ENCODE peak calls at places on chromosome 19, in six cellular contexts. Y, O, Q, G, D and V are unnamed samples.

GRCh38 chr19:46722421-46723022 is 5.6 kb upstream of the PRKD2 start:
- DNase-seq in Y (no peak), O (no peak), Q (no peak), G (no peak), D (no peak), V (no peak)

GRCh38 chr19:13146763-13147563 is 3.2 kb downstream of the STX10 start:
- DNase-seq in Y (no peak), O (peak), Q (no peak), G (peak), D (peak), V (no peak)

GRCh38 chr19:38657633-38658222 is 10.3 kb downstream of the ACTN4 start:
- DNase-seq in Y (no peak), O (no peak), Q (peak), G (no peak), D (peak), V (peak)

GRCh38 chr19:41431426-41432386 is 4.5 kb upstream of the B3GNT8 start:
- DNase-seq in Y (peak), O (no peak), Q (no peak), G (no peak), D (no peak), V (no peak)

GRCh38 chr19:4678881-4679379 is 8.8 kb upstream of the MYDGF start:
- DNase-seq in Y (no peak), O (no peak), Q (no peak), G (no peak), D (no peak), V (no peak)

GRCh38 chr19:58519087-58519354 is 589 bp downstream of the ZBTB45 start:
- DNase-seq in Y (peak), O (peak), Q (peak), G (no peak), D (peak), V (no peak)

GRCh38 chr19:49767967-49768581 is 1.3 kb downstream of the AP2A1 start:
- DNase-seq in Y (no peak), O (no peak), Q (no peak), G (no peak), D (no peak), V (no peak)

GRCh38 chr19:52190679-52191293 is 934 bp downstream of the PPP2R1A start:
- DNase-seq in Y (peak), O (peak), Q (no peak), G (no peak), D (peak), V (no peak)

GRCh38 chr19:15666883-15667282 is 6.0 kb upstream of the CYP4F12 start:
- DNase-seq in Y (no peak), O (peak), Q (no peak), G (no peak), D (no peak), V (no peak)

GRCh38 chr19:57165846-57166245 is 1.4 kb downstream of the DUXA start:
- DNase-seq in Y (no peak), O (no peak), Q (no peak), G (no peak), D (no peak), V (no peak)

GRCh38 chr19:51514866-51515481 is 13.4 kb upstream of the SIGLEC12 start:
- DNase-seq in Y (no peak), O (no peak), Q (peak), G (no peak), D (no peak), V (peak)

GRCh38 chr19:2453431-2454025 is 3.2 kb downstream of the LMNB2 start:
- DNase-seq in Y (no peak), O (no peak), Q (no peak), G (no peak), D (no peak), V (no peak)

GRCh38 chr19:6056801-6057650 is 53.3 kb downstream of the RFX2 start:
- DNase-seq in Y (peak), O (peak), Q (peak), G (peak), D (peak), V (peak)

GRCh38 chr19:52170863-52171320 is 529 bp downstream of the ZNF836 start:
- DNase-seq in Y (peak), O (no peak), Q (no peak), G (no peak), D (no peak), V (no peak)

GRCh38 chr19:57363734-57364181 is 407 bp downstream of the TRAPPC2B start:
- DNase-seq in Y (no peak), O (no peak), Q (peak), G (no peak), D (no peak), V (no peak)

DNA sequence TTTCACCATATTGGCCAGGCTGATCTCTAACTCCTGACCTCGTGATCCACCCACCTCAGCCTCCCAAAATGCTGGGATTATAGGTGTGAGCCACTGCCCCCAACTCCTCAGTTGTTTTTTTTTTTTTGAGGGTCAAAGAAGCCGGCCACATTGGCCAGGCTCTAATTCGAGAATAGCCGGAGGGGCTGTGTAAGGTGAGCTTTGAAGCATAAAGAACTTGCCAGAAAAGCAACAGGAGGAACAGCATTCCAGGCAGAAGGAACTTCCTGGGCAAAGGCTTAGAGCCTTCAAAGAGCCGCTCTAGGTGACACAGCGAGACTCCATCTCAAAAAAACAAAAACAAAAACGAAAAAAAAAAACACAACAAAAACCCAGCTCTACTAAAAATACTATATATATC is 1.2 kb upstream of the BABAM1 start:
- DNase-seq in Y (no peak), O (no peak), Q (no peak), G (no peak), D (no peak), V (no peak)
- H3K27ac ChIP-seq in Y (no peak), O (peak), Q (peak), G (no peak), D (peak), V (no peak)

DNA sequence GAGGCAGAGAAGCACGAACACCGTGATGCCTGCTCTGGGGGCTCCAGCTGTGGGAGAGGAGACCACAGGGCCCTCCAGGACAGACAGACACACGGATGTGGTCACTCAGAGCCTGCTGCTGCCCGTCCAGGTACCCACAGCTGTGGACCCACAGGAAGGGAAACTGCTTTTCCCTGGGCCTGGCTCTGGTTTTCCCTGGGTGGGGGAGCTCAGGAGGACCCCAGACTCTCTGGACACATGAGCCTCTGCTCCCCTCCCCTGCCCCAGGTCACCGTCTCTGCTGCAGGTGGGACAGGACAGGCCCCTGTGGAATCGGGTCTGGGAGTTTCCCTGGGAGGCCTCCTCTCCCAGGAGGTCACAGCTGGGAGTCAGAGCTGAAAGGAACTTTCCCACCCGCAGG is 7.3 kb downstream of the LILRA4 start:
- DNase-seq in Y (no peak), O (no peak), Q (no peak), G (no peak), D (no peak), V (no peak)
- H3K27ac ChIP-seq in Y (no peak), O (no peak), Q (no peak), G (no peak), D (no peak), V (no peak)

DNA sequence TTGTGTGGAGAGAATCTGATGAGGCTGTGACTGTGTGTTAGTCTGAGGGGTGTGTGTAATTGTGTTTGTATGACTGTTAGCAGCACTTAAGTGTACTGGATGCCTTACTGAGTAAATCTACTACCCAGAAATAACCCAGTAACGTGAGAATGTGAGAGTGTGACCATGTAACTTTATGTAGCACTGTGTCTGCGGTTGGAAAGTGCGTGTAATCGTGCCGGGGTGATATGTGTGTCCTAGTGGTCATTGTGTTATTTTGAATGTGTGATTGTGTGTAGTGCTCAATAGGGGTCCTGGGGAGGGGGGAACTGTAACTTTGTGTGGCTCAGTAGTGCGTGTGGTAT is 550 bp downstream of the ZNF383 start:
- DNase-seq in Y (no peak), O (no peak), Q (no peak), G (no peak), D (no peak), V (no peak)
- H3K27ac ChIP-seq in Y (peak), O (peak), Q (peak), G (peak), D (no peak), V (peak)

GRCh38 chr19:42514449-42514848 is 13.8 kb downstream of the CEACAM1 start:
- DNase-seq in Y (no peak), O (no peak), Q (no peak), G (no peak), D (no peak), V (no peak)

GRCh38 chr19:42512743-42513304 is 15.5 kb downstream of the CEACAM1 start:
- DNase-seq in Y (no peak), O (no peak), Q (no peak), G (no peak), D (no peak), V (no peak)

GRCh38 chr19:42508892-42509444 is 19.3 kb downstream of the CEACAM1 start:
- DNase-seq in Y (no peak), O (no peak), Q (no peak), G (no peak), D (no peak), V (no peak)

GRCh38 chr19:42512130-42512636 is 16.1 kb downstream of the CEACAM1 start:
- DNase-seq in Y (no peak), O (no peak), Q (no peak), G (no peak), D (no peak), V (no peak)

GRCh38 chr19:42511340-42511739 is 16.9 kb downstream of the CEACAM1 start:
- DNase-seq in Y (no peak), O (no peak), Q (no peak), G (no peak), D (no peak), V (no peak)
- H3K27ac ChIP-seq in Y (no peak), O (no peak), Q (no peak), G (no peak), D (no peak), V (no peak)

DNA sequence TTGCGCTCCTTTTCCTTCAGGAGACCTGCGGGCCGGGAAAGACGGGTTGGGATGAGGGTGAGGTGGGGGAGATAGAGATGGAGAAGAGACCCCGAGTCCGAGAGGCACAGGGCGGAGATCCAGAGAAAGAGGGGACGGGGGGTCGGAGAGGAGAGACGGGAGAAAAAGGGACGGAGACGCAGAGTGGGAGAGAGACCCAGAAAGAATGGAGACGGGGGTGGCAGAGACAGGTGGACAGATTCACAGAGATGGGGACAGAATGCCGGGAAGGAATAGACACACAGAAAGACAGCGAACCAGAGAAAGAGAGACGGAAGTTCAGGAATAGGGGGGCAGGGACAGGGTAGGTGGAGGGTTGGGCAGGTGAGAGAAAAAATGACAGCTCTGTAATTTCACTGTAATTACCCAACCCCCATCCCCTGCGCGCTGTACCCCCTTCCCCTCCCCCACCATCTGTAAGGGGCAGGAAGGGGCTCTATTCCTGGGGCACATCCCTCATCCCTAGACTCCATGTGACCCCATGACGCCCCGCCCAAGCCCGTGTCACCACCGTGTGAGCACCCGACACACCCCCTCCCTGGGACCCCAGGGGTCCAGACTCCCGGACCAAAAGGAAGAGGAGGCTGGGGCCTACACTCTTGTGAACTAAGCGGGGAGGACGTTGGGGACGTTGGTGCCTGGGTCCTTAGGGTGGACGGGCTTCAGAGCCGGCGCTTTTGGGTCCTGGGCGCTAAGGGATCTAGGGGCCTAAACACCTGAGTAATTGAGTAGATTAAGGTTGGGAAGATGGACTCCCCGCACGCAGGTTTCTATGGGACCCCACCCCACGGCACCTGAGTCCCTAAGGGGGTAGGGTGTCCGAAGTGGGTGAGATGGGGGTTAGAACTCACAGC is 967 bp downstream of the DBP start:
- DNase-seq in Y (no peak), O (no peak), Q (no peak), G (no peak), D (peak), V (no peak)
- H3K27ac ChIP-seq in Y (peak), O (peak), Q (peak), G (peak), D (peak), V (peak)

GRCh38 chr19:40272261-40272660 is 12.9 kb downstream of the AKT2 start:
- DNase-seq in Y (no peak), O (no peak), Q (no peak), G (no peak), D (no peak), V (no peak)
- H3K27ac ChIP-seq in Y (no peak), O (no peak), Q (no peak), G (no peak), D (no peak), V (no peak)